ENCODE peak calls at places on chromosomes 3 and 15, in ten cellular contexts. V, D, H, Y, S, E, Q, X, J and C are unnamed samples. For H3K4me1, the result is how much of the 10 kb centered on the place peaks cover.

GRCh38 chr15:59346951-59347350 is 25.7 kb downstream of the MYO1E start:
- DNase-seq in V (no peak), D (no peak), H (peak), Y (no peak), S (no peak), E (no peak), Q (no peak), X (no peak), J (no peak), C (no peak)

GRCh38 chr3:149608987-149609386 is 48.8 kb downstream of the WWTR1 start:
- DNase-seq in V (no peak), D (no peak), H (no peak), Y (no peak), S (no peak), E (no peak), Q (no peak), X (no peak), J (no peak), C (no peak)

GRCh38 chr3:42712716-42713372 is 10.2 kb upstream of the HHATL start:
- DNase-seq in V (no peak), D (no peak), H (no peak), Y (no peak), S (no peak), E (no peak), Q (no peak), X (no peak), J (no peak), C (no peak)

GRCh38 chr3:133124511-133124910 is 86.3 kb downstream of the TMEM108 start:
- DNase-seq in V (no peak), D (no peak), H (no peak), Y (no peak), S (no peak), E (peak), Q (no peak), X (no peak), J (peak), C (peak)

GRCh38 chr3:18135083-18135814 is 289.9 kb downstream of the SATB1 start:
- DNase-seq in V (no peak), D (no peak), H (no peak), Y (no peak), S (no peak), E (no peak), Q (no peak), X (no peak), J (no peak), C (no peak)

GRCh38 chr3:175434591-175434990 is 575.5 kb downstream of the NAALADL2 start:
- DNase-seq in V (no peak), D (no peak), H (no peak), Y (no peak), S (no peak), E (no peak), Q (no peak), X (no peak), J (no peak), C (no peak)

GRCh38 chr3:120597445-120598049 is 1.4 kb downstream of the NDUFB4 start:
- DNase-seq in V (no peak), D (no peak), H (no peak), Y (no peak), S (no peak), E (no peak), Q (no peak), X (no peak), J (no peak), C (no peak)

GRCh38 chr3:3662610-3663009 is 136.6 kb upstream of the LRRN1 start:
- DNase-seq in V (no peak), D (no peak), H (no peak), Y (no peak), S (no peak), E (no peak), Q (no peak), X (no peak), J (no peak), C (no peak)

GRCh38 chr3:72892081-72892763 is 4.4 kb downstream of the GXYLT2 start:
- DNase-seq in V (no peak), D (peak), H (no peak), Y (no peak), S (no peak), E (no peak), Q (no peak), X (peak), J (no peak), C (no peak)

GRCh38 chr15:70323111-70323851 is 225.6 kb upstream of the TLE3 start:
- DNase-seq in V (peak), D (no peak), H (no peak), Y (peak), S (no peak), E (peak), Q (no peak), X (peak), J (peak), C (peak)

GRCh38 chr3:16346413-16347081 is 81.5 kb downstream of the OXNAD1 start:
- DNase-seq in V (no peak), D (no peak), H (no peak), Y (no peak), S (no peak), E (no peak), Q (no peak), X (no peak), J (no peak), C (no peak)

GRCh38 chr3:39183231-39184080 is 8.9 kb downstream of the XIRP1 start:
- DNase-seq in V (no peak), D (no peak), H (no peak), Y (no peak), S (no peak), E (no peak), Q (no peak), X (no peak), J (no peak), C (no peak)

GRCh38 chr3:11655188-11655928 is 11.6 kb upstream of the VGLL4 start:
- DNase-seq in V (no peak), D (peak), H (peak), Y (no peak), S (no peak), E (no peak), Q (peak), X (no peak), J (no peak), C (peak)

GRCh38 chr15:99146661-99147060 is 41.8 kb downstream of the SYNM start:
- DNase-seq in V (no peak), D (no peak), H (no peak), Y (no peak), S (no peak), E (no peak), Q (no peak), X (no peak), J (no peak), C (no peak)

GRCh38 chr3:140387244-140387643 is 290.6 kb upstream of the TRIM42 start:
- DNase-seq in V (no peak), D (no peak), H (no peak), Y (no peak), S (no peak), E (no peak), Q (no peak), X (no peak), J (no peak), C (no peak)

GRCh38 chr3:11558002-11558401 is 85.7 kb downstream of the VGLL4 start:
- DNase-seq in V (peak), D (peak), H (no peak), Y (no peak), S (no peak), E (no peak), Q (no peak), X (no peak), J (no peak), C (no peak)

GRCh38 chr3:132513057-132513456 is 84.0 kb upstream of the ACKR4 start:
- DNase-seq in V (no peak), D (no peak), H (no peak), Y (no peak), S (no peak), E (no peak), Q (no peak), X (no peak), J (no peak), C (no peak)

GRCh38 chr3:170330366-170330765 is 27.1 kb upstream of the SKIL start:
- DNase-seq in V (no peak), D (peak), H (no peak), Y (no peak), S (no peak), E (no peak), Q (peak), X (no peak), J (peak), C (no peak)

GRCh38 chr3:37229291-37229690 is 54.9 kb upstream of the LRRFIP2 start:
- DNase-seq in V (no peak), D (no peak), H (no peak), Y (no peak), S (no peak), E (no peak), Q (no peak), X (no peak), J (no peak), C (no peak)

GRCh38 chr3:17544632-17545031 is 197.8 kb downstream of the TBC1D5 start:
- DNase-seq in V (no peak), D (peak), H (no peak), Y (no peak), S (no peak), E (no peak), Q (no peak), X (no peak), J (no peak), C (no peak)

GRCh38 chr3:5376761-5377160 is 189.3 kb downstream of the EDEM1 start:
- DNase-seq in V (peak), D (peak), H (no peak), Y (no peak), S (no peak), E (no peak), Q (no peak), X (no peak), J (peak), C (peak)

GRCh38 chr15:76163429-76164020 is 103.7 kb downstream of the TMEM266 start:
- DNase-seq in V (no peak), D (no peak), H (no peak), Y (peak), S (no peak), E (peak), Q (no peak), X (peak), J (peak), C (no peak)

GRCh38 chr15:42037650-42038049 is 16.8 kb upstream of the PLA2G4E start:
- DNase-seq in V (peak), D (peak), H (no peak), Y (no peak), S (no peak), E (no peak), Q (no peak), X (no peak), J (peak), C (no peak)

GRCh38 chr15:42364529-42364928 is 5.2 kb downstream of the CAPN3 start:
- DNase-seq in V (peak), D (no peak), H (no peak), Y (no peak), S (no peak), E (no peak), Q (no peak), X (peak), J (no peak), C (no peak)

GRCh38 chr15:67240235-67241131 is 14.0 kb downstream of the AAGAB start:
- DNase-seq in V (peak), D (peak), H (peak), Y (no peak), S (no peak), E (no peak), Q (peak), X (no peak), J (peak), C (no peak)

GRCh38 chr3:5678844-5679243 is 491.3 kb downstream of the EDEM1 start:
- DNase-seq in V (no peak), D (no peak), H (no peak), Y (no peak), S (no peak), E (no peak), Q (no peak), X (no peak), J (no peak), C (no peak)

GRCh38 chr15:70584838-70585706 is 178.3 kb downstream of the UACA start:
- DNase-seq in V (peak), D (peak), H (peak), Y (no peak), S (peak), E (no peak), Q (peak), X (no peak), J (peak), C (peak)

GRCh38 chr3:125647318-125648014 is 52.2 kb upstream of the OSBPL11 start:
- DNase-seq in V (peak), D (peak), H (peak), Y (no peak), S (no peak), E (no peak), Q (no peak), X (no peak), J (peak), C (no peak)

GRCh38 chr3:123758081-123758564 is 126.0 kb downstream of the MYLK start:
- DNase-seq in V (no peak), D (peak), H (no peak), Y (no peak), S (no peak), E (no peak), Q (no peak), X (no peak), J (no peak), C (peak)

GRCh38 chr15:88535100-88535499 is 11.4 kb downstream of the DET1 start:
- DNase-seq in V (no peak), D (no peak), H (no peak), Y (no peak), S (no peak), E (no peak), Q (no peak), X (no peak), J (no peak), C (no peak)

GRCh38 chr15:78228356-78228996 is 5.9 kb downstream of the ACSBG1 start:
- DNase-seq in V (no peak), D (no peak), H (no peak), Y (no peak), S (no peak), E (no peak), Q (no peak), X (no peak), J (no peak), C (no peak)

GRCh38 chr3:172449468-172450149 is 1.4 kb upstream of the GHSR start:
- DNase-seq in V (no peak), D (no peak), H (peak), Y (peak), S (no peak), E (peak), Q (no peak), X (no peak), J (no peak), C (peak)

GRCh38 chr3:170631755-170632488 is 46.0 kb upstream of the SLC7A14 start:
- DNase-seq in V (no peak), D (no peak), H (no peak), Y (no peak), S (no peak), E (no peak), Q (no peak), X (no peak), J (no peak), C (no peak)

GRCh38 chr3:117019082-117019713 is 309.6 kb downstream of the TUSC7 start:
- DNase-seq in V (peak), D (peak), H (peak), Y (no peak), S (no peak), E (peak), Q (peak), X (peak), J (peak), C (peak)

GRCh38 chr3:55579499-55579898 is 92.4 kb upstream of the WNT5A start:
- DNase-seq in V (no peak), D (no peak), H (no peak), Y (no peak), S (no peak), E (no peak), Q (no peak), X (no peak), J (no peak), C (no peak)

GRCh38 chr3:156317457-156317856 is 197.1 kb downstream of the KCNAB1 start:
- DNase-seq in V (no peak), D (peak), H (peak), Y (no peak), S (no peak), E (no peak), Q (peak), X (no peak), J (no peak), C (no peak)
- TF ChIP-seq CTCF in V (no peak), D (no peak), H (no peak), Y (no peak), S (no peak), E (no peak), Q (no peak), X (no peak), J (no peak), C (no peak)

GRCh38 chr3:15319127-15319526 is 13.3 kb downstream of the SH3BP5 start:
- DNase-seq in V (no peak), D (no peak), H (no peak), Y (no peak), S (no peak), E (no peak), Q (no peak), X (no peak), J (no peak), C (no peak)
- H3K4me1 ChIP-seq in V (under half), D (under half), H (under half), Y (half or more), S (under half), E (under half), Q (under half), X (under half), J (under half), C (under half)

GRCh38 chr3:195892355-195893120 is 15.8 kb downstream of the TNK2 start:
- DNase-seq in V (no peak), D (peak), H (no peak), Y (peak), S (no peak), E (peak), Q (no peak), X (peak), J (no peak), C (peak)
- H3K4me3 ChIP-seq in V (no peak), D (peak), H (no peak), Y (peak), S (no peak), E (no peak), Q (no peak), X (no peak), J (peak), C (no peak)

GRCh38 chr15:20407553-20407952 is 134.0 kb downstream of the GOLGA6L6 start:
- DNase-seq in V (no peak), D (no peak), H (no peak), Y (no peak), S (no peak), E (no peak), Q (no peak), X (no peak), J (no peak), C (no peak)
- TF ChIP-seq CTCF in V (no peak), D (no peak), H (no peak), Y (no peak), S (no peak), E (no peak), Q (no peak), X (no peak), J (no peak), C (no peak)

DNA sequence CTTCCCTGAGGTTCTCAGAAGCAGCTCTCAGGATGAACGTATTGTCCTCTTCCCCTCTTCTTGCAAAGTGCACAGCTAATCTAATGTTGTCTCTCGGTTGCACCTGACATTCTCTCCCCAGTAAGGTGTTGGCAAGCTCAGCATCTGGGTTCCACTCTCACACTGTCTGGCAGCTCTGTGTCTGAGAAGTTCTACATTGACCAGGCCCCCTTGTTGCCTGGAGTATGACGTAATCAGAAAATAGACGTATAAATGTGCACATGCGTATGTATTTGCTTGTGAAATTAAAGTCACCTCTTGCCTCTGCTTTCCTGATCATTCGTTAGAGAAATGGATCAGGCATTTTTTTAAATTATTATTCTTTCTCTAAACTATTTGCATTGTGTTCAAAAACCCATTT is 67.7 kb downstream of the USF3 start:
- DNase-seq in V (no peak), D (no peak), H (no peak), Y (no peak), S (no peak), E (no peak), Q (no peak), X (no peak), J (no peak), C (no peak)
- H3K4me1 ChIP-seq in V (under half), D (under half), H (under half), Y (under half), S (under half), E (under half), Q (under half), X (under half), J (under half), C (under half)